ENCODE peak calls at places on chromosomes 6 and 20, in seven cellular contexts. One of them, this sample, is unnamed.

GRCh38 chr20:23928353-23928752 is 48.8 kb upstream of the CST5 start:
- DNase-seq in non-pigmented ciliary epithelial cell: no peak
- DNase-seq in uterus: no peak
- DNase-seq in NCI-H2081: no peak
- DNase-seq in activated CD8-positive, alpha-beta memory T cell treated with anti-CD3 and anti-CD28 coated beads for 4 hours: no peak
- DNase-seq in fibroblast of mammary gland: no peak
- DNase-seq in ACHN: no peak
- DNase-seq in this sample: no peak

GRCh38 chr6:166483556-166484250 is 101.0 kb upstream of the MPC1 start:
- DNase-seq in non-pigmented ciliary epithelial cell: no peak
- DNase-seq in uterus: no peak
- DNase-seq in NCI-H2081: no peak
- DNase-seq in activated CD8-positive, alpha-beta memory T cell treated with anti-CD3 and anti-CD28 coated beads for 4 hours: no peak
- DNase-seq in fibroblast of mammary gland: no peak
- DNase-seq in ACHN: no peak
- DNase-seq in this sample: no peak

GRCh38 chr6:158026054-158026900 is 44.6 kb downstream of the SYNJ2 start:
- DNase-seq in non-pigmented ciliary epithelial cell: peak
- DNase-seq in uterus: peak
- DNase-seq in NCI-H2081: peak
- DNase-seq in activated CD8-positive, alpha-beta memory T cell treated with anti-CD3 and anti-CD28 coated beads for 4 hours: peak
- DNase-seq in fibroblast of mammary gland: peak
- DNase-seq in ACHN: peak
- DNase-seq in this sample: no peak

GRCh38 chr6:138765896-138766487 is 7.6 kb upstream of the CCDC28A start:
- DNase-seq in non-pigmented ciliary epithelial cell: no peak
- DNase-seq in uterus: no peak
- DNase-seq in NCI-H2081: peak
- DNase-seq in activated CD8-positive, alpha-beta memory T cell treated with anti-CD3 and anti-CD28 coated beads for 4 hours: no peak
- DNase-seq in fibroblast of mammary gland: peak
- DNase-seq in ACHN: peak
- DNase-seq in this sample: no peak

GRCh38 chr20:43444107-43444506 is 13.6 kb upstream of the SRSF6 start:
- DNase-seq in non-pigmented ciliary epithelial cell: no peak
- DNase-seq in uterus: no peak
- DNase-seq in NCI-H2081: no peak
- DNase-seq in activated CD8-positive, alpha-beta memory T cell treated with anti-CD3 and anti-CD28 coated beads for 4 hours: no peak
- DNase-seq in fibroblast of mammary gland: no peak
- DNase-seq in ACHN: no peak
- DNase-seq in this sample: no peak

GRCh38 chr20:15708984-15709598 is 864.2 kb downstream of the KIF16B start:
- DNase-seq in non-pigmented ciliary epithelial cell: no peak
- DNase-seq in uterus: no peak
- DNase-seq in NCI-H2081: no peak
- DNase-seq in activated CD8-positive, alpha-beta memory T cell treated with anti-CD3 and anti-CD28 coated beads for 4 hours: no peak
- DNase-seq in fibroblast of mammary gland: peak
- DNase-seq in ACHN: peak
- DNase-seq in this sample: no peak

GRCh38 chr6:49553353-49553752 is 2.9 kb downstream of the C6orf141 start:
- DNase-seq in non-pigmented ciliary epithelial cell: no peak
- DNase-seq in uterus: no peak
- DNase-seq in NCI-H2081: no peak
- DNase-seq in activated CD8-positive, alpha-beta memory T cell treated with anti-CD3 and anti-CD28 coated beads for 4 hours: no peak
- DNase-seq in fibroblast of mammary gland: peak
- DNase-seq in ACHN: no peak
- DNase-seq in this sample: no peak

GRCh38 chr20:46583411-46584214 is 33.2 kb upstream of the OCSTAMP start:
- DNase-seq in non-pigmented ciliary epithelial cell: no peak
- DNase-seq in uterus: no peak
- DNase-seq in NCI-H2081: no peak
- DNase-seq in activated CD8-positive, alpha-beta memory T cell treated with anti-CD3 and anti-CD28 coated beads for 4 hours: no peak
- DNase-seq in fibroblast of mammary gland: no peak
- DNase-seq in ACHN: no peak
- DNase-seq in this sample: peak

GRCh38 chr20:13105864-13106457 is 97.2 kb downstream of the SPTLC3 start:
- DNase-seq in non-pigmented ciliary epithelial cell: peak
- DNase-seq in uterus: no peak
- DNase-seq in NCI-H2081: peak
- DNase-seq in activated CD8-positive, alpha-beta memory T cell treated with anti-CD3 and anti-CD28 coated beads for 4 hours: no peak
- DNase-seq in fibroblast of mammary gland: peak
- DNase-seq in ACHN: peak
- DNase-seq in this sample: no peak

GRCh38 chr6:122752990-122753687 is 26.4 kb upstream of the FABP7 start:
- DNase-seq in non-pigmented ciliary epithelial cell: no peak
- DNase-seq in uterus: no peak
- DNase-seq in NCI-H2081: no peak
- DNase-seq in activated CD8-positive, alpha-beta memory T cell treated with anti-CD3 and anti-CD28 coated beads for 4 hours: no peak
- DNase-seq in fibroblast of mammary gland: no peak
- DNase-seq in ACHN: no peak
- DNase-seq in this sample: no peak

GRCh38 chr6:99129835-99130234 is 182.1 kb upstream of the FBXL4 start:
- DNase-seq in non-pigmented ciliary epithelial cell: no peak
- DNase-seq in uterus: no peak
- DNase-seq in NCI-H2081: no peak
- DNase-seq in activated CD8-positive, alpha-beta memory T cell treated with anti-CD3 and anti-CD28 coated beads for 4 hours: no peak
- DNase-seq in fibroblast of mammary gland: no peak
- DNase-seq in ACHN: no peak
- DNase-seq in this sample: no peak

GRCh38 chr6:116034327-116034726 is 26.4 kb downstream of the FRK start:
- DNase-seq in non-pigmented ciliary epithelial cell: peak
- DNase-seq in uterus: no peak
- DNase-seq in NCI-H2081: no peak
- DNase-seq in activated CD8-positive, alpha-beta memory T cell treated with anti-CD3 and anti-CD28 coated beads for 4 hours: no peak
- DNase-seq in fibroblast of mammary gland: peak
- DNase-seq in ACHN: peak
- DNase-seq in this sample: no peak

GRCh38 chr6:129345890-129346289 is 364.1 kb downstream of the ARHGAP18 start:
- DNase-seq in non-pigmented ciliary epithelial cell: peak
- DNase-seq in uterus: no peak
- DNase-seq in NCI-H2081: no peak
- DNase-seq in activated CD8-positive, alpha-beta memory T cell treated with anti-CD3 and anti-CD28 coated beads for 4 hours: no peak
- DNase-seq in fibroblast of mammary gland: peak
- DNase-seq in ACHN: no peak
- DNase-seq in this sample: no peak

GRCh38 chr20:36082516-36082915 is 72.0 kb upstream of the EPB41L1 start:
- DNase-seq in non-pigmented ciliary epithelial cell: no peak
- DNase-seq in uterus: no peak
- DNase-seq in NCI-H2081: no peak
- DNase-seq in activated CD8-positive, alpha-beta memory T cell treated with anti-CD3 and anti-CD28 coated beads for 4 hours: no peak
- DNase-seq in fibroblast of mammary gland: no peak
- DNase-seq in ACHN: no peak
- DNase-seq in this sample: no peak

GRCh38 chr6:72683797-72684196 is 61.9 kb downstream of the KCNQ5 start:
- DNase-seq in non-pigmented ciliary epithelial cell: no peak
- DNase-seq in uterus: no peak
- DNase-seq in NCI-H2081: no peak
- DNase-seq in activated CD8-positive, alpha-beta memory T cell treated with anti-CD3 and anti-CD28 coated beads for 4 hours: no peak
- DNase-seq in fibroblast of mammary gland: no peak
- DNase-seq in ACHN: no peak
- DNase-seq in this sample: no peak

GRCh38 chr6:137390264-137390787 is 103.9 kb downstream of the OLIG3 start:
- DNase-seq in non-pigmented ciliary epithelial cell: no peak
- DNase-seq in uterus: no peak
- DNase-seq in NCI-H2081: no peak
- DNase-seq in activated CD8-positive, alpha-beta memory T cell treated with anti-CD3 and anti-CD28 coated beads for 4 hours: no peak
- DNase-seq in fibroblast of mammary gland: no peak
- DNase-seq in ACHN: peak
- DNase-seq in this sample: no peak

GRCh38 chr20:57210911-57211280 is 55.5 kb downstream of the BMP7 start:
- DNase-seq in non-pigmented ciliary epithelial cell: no peak
- DNase-seq in uterus: no peak
- DNase-seq in NCI-H2081: no peak
- DNase-seq in activated CD8-positive, alpha-beta memory T cell treated with anti-CD3 and anti-CD28 coated beads for 4 hours: no peak
- DNase-seq in fibroblast of mammary gland: no peak
- DNase-seq in ACHN: no peak
- DNase-seq in this sample: no peak

GRCh38 chr6:31575335-31575901 is at the start of gene TNF:
- DNase-seq in non-pigmented ciliary epithelial cell: no peak
- DNase-seq in uterus: peak
- DNase-seq in NCI-H2081: no peak
- DNase-seq in activated CD8-positive, alpha-beta memory T cell treated with anti-CD3 and anti-CD28 coated beads for 4 hours: no peak
- DNase-seq in fibroblast of mammary gland: no peak
- DNase-seq in ACHN: no peak
- DNase-seq in this sample: no peak

GRCh38 chr6:144036064-144036873 is 28.2 kb upstream of the PLAGL1 start:
- DNase-seq in non-pigmented ciliary epithelial cell: no peak
- DNase-seq in uterus: no peak
- DNase-seq in NCI-H2081: no peak
- DNase-seq in activated CD8-positive, alpha-beta memory T cell treated with anti-CD3 and anti-CD28 coated beads for 4 hours: no peak
- DNase-seq in fibroblast of mammary gland: peak
- DNase-seq in ACHN: peak
- DNase-seq in this sample: peak

GRCh38 chr20:14924433-14924832 is 587.0 kb upstream of the FLRT3 start:
- DNase-seq in non-pigmented ciliary epithelial cell: no peak
- DNase-seq in uterus: no peak
- DNase-seq in NCI-H2081: no peak
- DNase-seq in activated CD8-positive, alpha-beta memory T cell treated with anti-CD3 and anti-CD28 coated beads for 4 hours: no peak
- DNase-seq in fibroblast of mammary gland: no peak
- DNase-seq in ACHN: no peak
- DNase-seq in this sample: no peak

GRCh38 chr20:57782631-57783041 is 72.8 kb upstream of the PMEPA1 start:
- DNase-seq in non-pigmented ciliary epithelial cell: no peak
- DNase-seq in uterus: no peak
- DNase-seq in NCI-H2081: no peak
- DNase-seq in activated CD8-positive, alpha-beta memory T cell treated with anti-CD3 and anti-CD28 coated beads for 4 hours: no peak
- DNase-seq in fibroblast of mammary gland: no peak
- DNase-seq in ACHN: no peak
- DNase-seq in this sample: no peak

GRCh38 chr6:24743265-24743943 is 24.4 kb upstream of the C6orf62 start:
- DNase-seq in non-pigmented ciliary epithelial cell: peak
- DNase-seq in uterus: no peak
- DNase-seq in NCI-H2081: no peak
- DNase-seq in activated CD8-positive, alpha-beta memory T cell treated with anti-CD3 and anti-CD28 coated beads for 4 hours: no peak
- DNase-seq in fibroblast of mammary gland: peak
- DNase-seq in ACHN: peak
- DNase-seq in this sample: no peak

GRCh38 chr20:17654649-17655285 is 27.3 kb downstream of the RRBP1 start:
- DNase-seq in non-pigmented ciliary epithelial cell: no peak
- DNase-seq in uterus: peak
- DNase-seq in NCI-H2081: no peak
- DNase-seq in activated CD8-positive, alpha-beta memory T cell treated with anti-CD3 and anti-CD28 coated beads for 4 hours: no peak
- DNase-seq in fibroblast of mammary gland: peak
- DNase-seq in ACHN: peak
- DNase-seq in this sample: peak

GRCh38 chr6:145815875-145816274 is 1.3 kb upstream of the FBXO30 start:
- DNase-seq in non-pigmented ciliary epithelial cell: no peak
- DNase-seq in uterus: no peak
- DNase-seq in NCI-H2081: no peak
- DNase-seq in activated CD8-positive, alpha-beta memory T cell treated with anti-CD3 and anti-CD28 coated beads for 4 hours: no peak
- DNase-seq in fibroblast of mammary gland: peak
- DNase-seq in ACHN: no peak
- DNase-seq in this sample: no peak

GRCh38 chr6:140445474-140446004 is 1071.1 kb upstream of the CITED2 start:
- DNase-seq in non-pigmented ciliary epithelial cell: peak
- DNase-seq in uterus: no peak
- DNase-seq in NCI-H2081: no peak
- DNase-seq in activated CD8-positive, alpha-beta memory T cell treated with anti-CD3 and anti-CD28 coated beads for 4 hours: no peak
- DNase-seq in fibroblast of mammary gland: peak
- DNase-seq in ACHN: peak
- DNase-seq in this sample: no peak

This sample was measured in neuronal stem cell.